ENCODE peak calls at places on chromosome 12, in ten cellular contexts. W is Peyer's patch, O is bronchial epithelial cell, Q is GM12864, B is IMR-90, C is PC-3, N is cardiac muscle cell, V is GM12865, F is colonic mucosa, K is tibial nerve. U is an unnamed sample.

GRCh38 chr12:100372846-100373245 is 16.0 kb downstream of the SLC17A8 start:
- DNase-seq in N (no peak), W (no peak), O (no peak), K (no peak), C (no peak), B (no peak), Q (no peak), F (no peak), V (no peak), U (no peak)

GRCh38 chr12:78406776-78407335 is 457.7 kb upstream of the SYT1 start:
- DNase-seq in W (no peak), Q (peak), B (peak), O (no peak), N (peak), V (peak), F (no peak), C (no peak), K (no peak), U (peak)

GRCh38 chr12:111942557-111942956 is 70.4 kb downstream of the TMEM116 start:
- DNase-seq in C (peak), B (peak), Q (no peak), N (peak), W (no peak), F (peak), V (no peak), O (peak), K (no peak), U (peak)

GRCh38 chr12:58309806-58310205 is 368.4 kb downstream of the ATP23 start:
- DNase-seq in V (no peak), O (peak), C (peak), K (no peak), F (no peak), Q (no peak), N (no peak), W (no peak), B (no peak), U (no peak)

GRCh38 chr12:70982286-70982685 is 61.7 kb upstream of the PTPRR start:
- DNase-seq in C (peak), N (peak), W (no peak), F (no peak), B (peak), V (no peak), K (no peak), Q (no peak), O (peak), U (peak)

GRCh38 chr12:108733132-108733531 is 1.8 kb upstream of the CORO1C start:
- DNase-seq in N (no peak), K (no peak), Q (no peak), V (no peak), F (peak), B (no peak), O (no peak), W (no peak), C (no peak), U (no peak)

GRCh38 chr12:4562034-4562657 is at the start of gene DYRK4:
- DNase-seq in N (peak), B (peak), K (peak), Q (no peak), V (no peak), O (peak), C (no peak), W (peak), F (peak), U (peak)

GRCh38 chr12:9843416-9843815 is 16.1 kb downstream of the KLRF1 start:
- DNase-seq in F (no peak), Q (no peak), O (peak), W (no peak), C (no peak), B (no peak), N (no peak), K (no peak), V (no peak), U (no peak)

GRCh38 chr12:33724867-33725266 is 285.2 kb upstream of the SYT10 start:
- DNase-seq in Q (no peak), O (no peak), V (no peak), K (no peak), N (no peak), W (no peak), C (no peak), B (no peak), F (no peak), U (no peak)

GRCh38 chr12:6960291-6961277 is 9.4 kb downstream of the PTPN6 start:
- DNase-seq in V (peak), Q (no peak), C (no peak), N (peak), W (peak), F (peak), B (peak), K (no peak), O (no peak), U (peak)

GRCh38 chr12:6959376-6960290 is 8.5 kb downstream of the PTPN6 start:
- DNase-seq in N (no peak), V (peak), F (peak), C (no peak), K (no peak), W (peak), O (no peak), B (no peak), Q (no peak), U (no peak)

GRCh38 chr12:6961695-6962284 is 8.7 kb downstream of the PHB2 start:
- DNase-seq in W (peak), O (peak), B (peak), N (peak), K (no peak), F (peak), C (peak), Q (no peak), V (peak), U (peak)

GRCh38 chr12:6962285-6963015 is 8.0 kb downstream of the PHB2 start:
- DNase-seq in F (peak), W (peak), Q (no peak), B (no peak), N (no peak), V (no peak), K (no peak), C (no peak), O (no peak), U (no peak)

GRCh38 chr12:6961278-6961694 is 9.2 kb downstream of the PHB2 start:
- DNase-seq in W (peak), C (no peak), N (peak), K (no peak), O (peak), F (peak), B (no peak), V (peak), Q (no peak), U (peak)
- H3K4me3 ChIP-seq in W (peak), C (no peak), N (no peak), K (peak), O (no peak), F (no peak), B (no peak), V (peak), Q (peak), U (peak)

DNA sequence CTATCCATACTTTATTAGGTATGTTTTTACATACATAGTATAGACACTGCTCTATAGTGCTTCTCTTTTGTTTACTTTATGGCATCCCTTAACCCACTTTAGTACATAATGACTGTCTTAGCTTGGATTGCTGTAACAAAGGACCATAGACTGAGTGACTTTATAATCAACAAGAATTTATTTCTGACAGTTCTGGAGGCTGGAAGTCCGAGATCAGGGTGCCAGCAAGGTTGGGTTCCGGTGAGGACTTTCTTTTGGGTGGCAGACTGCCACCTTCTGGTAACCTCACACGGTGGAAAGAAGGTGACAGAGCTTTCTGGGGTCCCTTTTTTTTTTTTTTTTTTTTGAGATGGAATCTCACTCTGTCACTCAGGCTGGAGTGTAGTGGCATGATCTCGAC is 48.6 kb upstream of the PPM1H start:
- DNase-seq in N (no peak), C (peak), K (no peak), V (peak), B (no peak), F (no peak), W (no peak), Q (no peak), O (no peak), U (no peak)
- TF ChIP-seq CTCF in N (no peak), C (peak), K (no peak), V (peak), B (no peak), F (no peak), W (peak), Q (peak), O (peak), U (no peak)

GRCh38 chr12:93636708-93637107 is 40.5 kb upstream of the CRADD start:
- DNase-seq in Q (no peak), O (no peak), V (no peak), B (no peak), C (no peak), K (no peak), W (no peak), F (no peak), N (no peak), U (no peak)
- H3K4me3 ChIP-seq in Q (no peak), O (no peak), V (no peak), B (no peak), C (no peak), K (no peak), W (no peak), F (no peak), N (no peak), U (no peak)

GRCh38 chr12:74317078-74317581 is 220.5 kb upstream of the ATXN7L3B start:
- DNase-seq in V (peak), N (peak), C (peak), B (no peak), Q (no peak), O (peak), F (no peak), K (peak), W (no peak), U (peak)
- TF ChIP-seq CTCF in V (no peak), N (peak), C (peak), B (no peak), Q (no peak), O (peak), F (no peak), K (peak), W (no peak), U (peak)

DNA sequence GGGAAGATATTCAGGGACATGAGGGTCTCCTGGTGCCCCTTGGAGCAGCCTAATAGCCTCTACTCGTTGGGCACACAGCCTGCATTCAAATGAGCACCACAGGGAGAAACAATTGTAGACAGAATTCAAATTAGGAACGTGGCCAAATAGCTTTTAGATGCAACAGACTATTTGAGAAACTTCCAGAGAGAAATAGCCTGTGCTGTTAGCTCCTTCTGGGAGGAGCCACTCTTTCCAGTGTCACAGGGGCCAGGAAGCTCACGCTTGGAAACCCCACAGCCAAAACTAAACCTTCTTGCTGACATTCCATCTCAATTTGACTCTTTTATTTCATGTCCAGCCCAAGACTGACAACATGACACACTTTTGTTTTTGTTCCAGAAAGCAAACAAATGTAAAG is 114.4 kb downstream of the RPAP3 start:
- DNase-seq in F (no peak), C (no peak), V (no peak), K (no peak), W (no peak), O (no peak), N (peak), Q (no peak), B (no peak), U (peak)
- H3K4me3 ChIP-seq in F (no peak), C (no peak), V (no peak), K (no peak), W (no peak), O (no peak), N (no peak), Q (no peak), B (no peak), U (no peak)

GRCh38 chr12:132955094-132955932 is 793 bp downstream of the ZNF605 start:
- DNase-seq in V (peak), W (no peak), F (peak), C (peak), N (peak), K (no peak), Q (no peak), O (peak), B (peak), U (peak)
- TF ChIP-seq CTCF in V (peak), W (no peak), F (no peak), C (no peak), N (no peak), K (no peak), Q (peak), O (no peak), B (no peak), U (no peak)

GRCh38 chr12:103387385-103387784 is 108.4 kb downstream of the C12orf42 start:
- DNase-seq in O (no peak), W (no peak), V (no peak), B (no peak), N (no peak), K (no peak), C (no peak), Q (no peak), F (no peak), U (no peak)

GRCh38 chr12:103392722-103393121 is 103.0 kb downstream of the C12orf42 start:
- DNase-seq in N (no peak), W (no peak), C (no peak), Q (peak), V (peak), K (no peak), B (no peak), F (no peak), O (no peak), U (no peak)

DNA sequence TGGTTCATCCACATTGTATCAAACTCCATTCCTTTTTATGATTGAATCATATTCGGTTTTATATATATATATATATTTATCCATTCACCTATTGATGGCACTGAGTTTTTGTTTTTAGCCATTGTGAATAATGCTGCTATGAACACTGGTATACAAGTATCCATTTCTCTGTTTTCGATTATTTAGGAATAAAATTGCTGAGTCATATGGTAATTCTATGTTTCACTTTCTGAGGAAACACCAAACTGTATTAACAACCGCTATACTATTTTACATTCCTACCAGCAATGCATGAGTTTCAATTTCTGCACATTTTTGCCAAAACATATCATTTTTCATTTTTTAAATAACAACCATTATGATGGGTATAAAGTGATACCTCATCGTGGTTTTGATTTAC is 104.7 kb downstream of the C12orf42 start:
- DNase-seq in O (no peak), W (no peak), B (no peak), F (no peak), Q (no peak), V (no peak), N (no peak), C (no peak), K (no peak), U (no peak)
- H3K4me3 ChIP-seq in O (no peak), W (no peak), B (no peak), F (no peak), Q (no peak), V (no peak), N (no peak), C (no peak), K (no peak), U (no peak)

DNA sequence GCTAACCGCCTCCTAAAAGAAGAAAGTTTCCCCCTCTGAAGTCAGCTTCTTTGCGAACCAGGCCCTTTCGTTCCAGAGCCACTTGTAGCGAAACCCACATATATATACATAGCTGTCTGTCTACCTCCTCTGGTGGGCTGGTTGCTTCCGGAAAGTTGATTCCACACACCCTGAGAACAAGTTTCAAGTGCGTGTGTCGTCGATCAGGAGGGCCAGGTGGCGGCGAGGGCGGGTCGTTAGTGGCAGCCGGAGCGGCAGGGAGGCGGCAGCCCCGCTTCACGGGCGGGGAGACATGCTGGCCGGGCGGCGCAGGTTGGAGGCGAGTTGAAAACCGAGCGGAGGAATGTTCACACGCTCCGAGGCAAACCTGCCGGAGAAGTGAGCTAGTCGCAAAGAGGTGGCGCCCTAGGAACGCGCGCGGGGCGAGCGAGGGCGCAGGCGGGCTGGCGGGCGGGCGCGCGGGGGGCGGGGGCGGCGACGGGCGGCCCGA is 2.6 kb downstream of the PTHLH start:
- DNase-seq in K (peak), C (peak), V (peak), Q (peak), B (peak), F (peak), O (peak), N (peak), W (peak), U (peak)
- TF ChIP-seq CTCF in K (no peak), C (no peak), V (no peak), Q (no peak), B (peak), F (no peak), O (peak), N (peak), W (no peak), U (no peak)

DNA sequence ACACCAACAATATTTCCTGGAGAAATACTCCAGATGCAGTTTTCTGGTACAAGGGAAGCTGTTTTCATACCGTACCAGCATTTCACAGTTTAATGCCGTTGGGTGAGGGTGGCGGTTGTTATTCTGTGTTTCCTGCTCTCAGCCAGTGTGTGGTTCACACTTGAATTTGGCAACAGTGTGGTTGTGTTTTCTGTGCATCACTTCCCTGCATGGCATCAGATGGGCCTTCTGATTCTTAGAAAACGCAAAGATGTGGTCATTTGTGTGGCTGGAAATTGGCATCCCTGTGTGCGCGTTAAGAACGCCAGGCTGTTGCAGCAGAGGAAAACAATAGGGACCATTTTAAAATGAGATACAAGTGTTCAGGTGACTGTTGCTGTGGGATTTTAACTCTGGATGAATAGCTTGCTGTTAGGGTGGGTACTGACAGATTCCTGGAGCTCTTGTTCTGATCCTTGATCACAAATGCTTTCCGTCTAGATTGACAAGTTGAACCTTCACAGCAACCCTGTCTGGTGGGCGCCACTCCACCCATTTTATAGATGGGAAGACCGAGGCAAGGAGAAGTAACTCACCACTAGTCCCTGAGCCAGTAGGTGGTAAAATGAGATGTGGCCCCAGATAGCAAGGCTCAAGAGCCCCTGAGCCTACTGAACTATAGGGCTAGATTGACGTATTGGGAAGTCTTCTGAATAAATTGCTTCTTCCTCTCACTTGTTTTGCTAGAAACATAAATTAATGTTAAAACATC is 231.2 kb downstream of the CHST11 start:
- DNase-seq in W (no peak), N (no peak), K (no peak), B (no peak), F (no peak), Q (no peak), V (no peak), C (no peak), O (no peak), U (no peak)
- H3K4me3 ChIP-seq in W (no peak), N (no peak), K (no peak), B (no peak), F (no peak), Q (no peak), V (no peak), C (no peak), O (no peak), U (no peak)

DNA sequence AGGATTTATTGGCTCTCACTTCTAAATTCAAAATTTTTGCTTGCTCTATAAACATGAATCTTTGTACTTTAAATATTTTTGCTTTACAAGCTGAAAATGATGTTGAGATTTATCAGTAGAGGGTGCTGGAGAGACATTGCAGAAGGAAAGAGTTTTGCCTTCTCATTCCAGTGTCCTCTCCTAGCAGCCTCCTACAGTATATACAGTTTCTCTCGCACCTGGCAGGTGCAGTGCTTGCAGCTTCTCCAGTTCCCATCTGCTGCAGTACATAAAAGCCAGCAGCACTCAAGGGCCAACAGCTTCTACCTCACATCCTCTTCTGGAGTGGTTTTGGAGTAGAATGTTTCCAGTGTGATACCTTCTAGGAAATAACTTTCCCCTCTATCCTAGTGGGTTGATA is 601.8 kb upstream of the ATXN7L3B start:
- DNase-seq in V (no peak), K (no peak), Q (no peak), B (no peak), F (no peak), W (no peak), N (no peak), O (peak), C (peak), U (no peak)
- TF ChIP-seq CTCF in V (no peak), K (no peak), Q (no peak), B (no peak), F (no peak), W (no peak), N (no peak), O (peak), C (peak), U (no peak)